ENCODE peak calls at places on chromosomes 12 and 14, in five cellular contexts. W, Y, F, Z and D are unnamed samples.

GRCh38 chr12:115147916-115148315 is 463.9 kb upstream of the TBX3 start:
- DNase-seq in Z (no peak), F (no peak), Y (no peak), W (no peak), D (no peak)

GRCh38 chr12:86666311-86666710 is 410.1 kb upstream of the MGAT4C start:
- DNase-seq in Z (no peak), Y (no peak), W (no peak), F (no peak), D (no peak)

GRCh38 chr12:1884651-1885050 is 33.8 kb downstream of the CACNA2D4 start:
- DNase-seq in F (no peak), Z (no peak), Y (no peak), W (no peak), D (no peak)

GRCh38 chr12:53221203-53222076 is 10.6 kb downstream of the RARG start:
- DNase-seq in W (peak), Z (peak), Y (peak), F (no peak), D (peak)

GRCh38 chr14:94686511-94687160 is 74.4 kb downstream of the SERPINA3 start:
- DNase-seq in Y (no peak), Z (no peak), W (no peak), F (no peak), D (no peak)

GRCh38 chr12:32049956-32050355 is 56.7 kb upstream of the BICD1 start:
- DNase-seq in Z (no peak), F (no peak), W (peak), Y (no peak), D (no peak)

GRCh38 chr14:44392984-44393383 is 114.1 kb downstream of the FSCB start:
- DNase-seq in F (no peak), Y (no peak), Z (no peak), W (no peak), D (no peak)

GRCh38 chr14:42490536-42490935 is 883.9 kb downstream of the LRFN5 start:
- DNase-seq in Y (no peak), F (no peak), W (no peak), Z (no peak), D (no peak)

GRCh38 chr12:11716794-11717532 is 67.5 kb downstream of the ETV6 start:
- DNase-seq in Y (no peak), W (no peak), Z (no peak), F (no peak), D (no peak)

GRCh38 chr14:104555621-104556255 is 23.8 kb upstream of the C14orf180 start:
- DNase-seq in F (no peak), Y (no peak), Z (no peak), W (no peak), D (no peak)

GRCh38 chr14:61298834-61299233 is 17.7 kb upstream of the TMEM30B start:
- DNase-seq in Y (no peak), W (no peak), Z (no peak), F (no peak), D (no peak)

GRCh38 chr14:95460647-95461478 is 55.6 kb downstream of the SYNE3 start:
- DNase-seq in Z (no peak), Y (no peak), W (peak), F (no peak), D (no peak)

GRCh38 chr14:103526247-103526913 is 2.6 kb upstream of the TRMT61A start:
- DNase-seq in F (no peak), Z (no peak), Y (no peak), W (no peak), D (no peak)

GRCh38 chr14:68568907-68569545 is 223.8 kb downstream of the ZFP36L1 start:
- DNase-seq in Y (no peak), W (no peak), Z (no peak), F (no peak), D (no peak)

GRCh38 chr12:12029653-12030052 is 41.1 kb upstream of the BCL2L14 start:
- DNase-seq in Y (no peak), F (no peak), W (no peak), Z (no peak), D (no peak)

GRCh38 chr14:104536942-104537612 is 42.5 kb upstream of the C14orf180 start:
- DNase-seq in Y (no peak), F (no peak), Z (no peak), W (peak), D (no peak)

GRCh38 chr14:94681300-94682060 is 69.3 kb downstream of the SERPINA3 start:
- DNase-seq in W (peak), F (no peak), Z (peak), Y (no peak), D (peak)

GRCh38 chr14:24171422-24172260 is at the start of gene REC8:
- DNase-seq in Z (no peak), Y (peak), W (no peak), F (peak), D (no peak)

GRCh38 chr12:91778938-91779400 is 366.7 kb downstream of the BTG1 start:
- DNase-seq in W (peak), Y (no peak), Z (peak), F (peak), D (peak)

GRCh38 chr14:80948291-80948690 is 6.8 kb upstream of the CEP128 start:
- DNase-seq in Y (no peak), Z (no peak), F (no peak), W (no peak), D (no peak)

GRCh38 chr12:131797588-131797934 is 30.6 kb upstream of the MMP17 start:
- DNase-seq in W (no peak), Z (no peak), Y (no peak), F (no peak), D (no peak)

GRCh38 chr12:131800594-131801135 is 27.5 kb upstream of the MMP17 start:
- DNase-seq in F (no peak), W (no peak), Y (no peak), Z (no peak), D (no peak)

GRCh38 chr12:131801254-131801866 is 26.8 kb upstream of the MMP17 start:
- DNase-seq in W (no peak), Y (no peak), F (no peak), Z (no peak), D (no peak)

GRCh38 chr12:131799195-131799594 is 29.0 kb upstream of the MMP17 start:
- DNase-seq in Z (no peak), W (no peak), Y (no peak), F (no peak), D (no peak)

DNA sequence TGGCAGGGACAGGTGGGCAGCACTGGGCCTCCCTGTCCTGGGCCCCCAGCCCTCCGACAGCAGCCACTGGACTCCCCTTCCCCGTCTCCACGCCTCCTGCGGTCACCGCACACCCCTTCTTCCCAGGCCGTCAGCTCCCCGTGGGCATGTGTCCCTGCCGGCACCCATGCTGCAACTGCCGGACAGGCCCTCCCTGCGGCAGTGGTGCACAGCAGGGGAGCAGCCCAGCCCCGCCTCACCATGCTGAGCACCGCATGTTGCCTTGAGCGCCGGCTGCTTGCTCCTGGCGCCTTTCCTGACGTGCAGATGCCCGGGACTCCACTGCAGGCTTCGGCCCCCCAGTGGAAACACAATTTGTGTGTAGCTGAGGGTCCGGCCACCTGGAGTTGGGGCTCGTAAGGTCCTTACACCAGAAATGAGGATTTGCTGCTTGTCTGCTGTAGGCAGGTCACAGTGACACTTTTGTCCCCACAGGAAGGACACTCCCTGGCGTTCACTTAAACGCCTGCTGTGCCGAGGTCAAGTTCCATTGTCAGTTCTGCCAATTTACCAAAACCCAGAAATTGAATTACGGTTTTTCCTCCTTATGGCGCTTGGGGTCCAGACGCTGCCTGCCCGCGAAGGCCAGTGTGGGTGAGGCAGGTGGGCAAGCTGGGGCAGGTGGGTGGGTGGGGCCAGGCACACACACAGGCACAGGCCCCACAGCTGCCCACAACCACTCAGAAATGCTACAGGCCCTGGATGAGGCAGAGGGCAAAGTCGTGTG is 28.2 kb upstream of the MMP17 start:
- DNase-seq in Z (no peak), Y (no peak), W (no peak), F (no peak), D (no peak)
- TF ChIP-seq KDM1A in Z (no peak), Y (no peak), W (no peak), F (no peak), D (no peak)

GRCh38 chr14:58620011-58620410 is 17.8 kb upstream of the DACT1 start:
- DNase-seq in Y (no peak), Z (no peak), F (no peak), W (no peak), D (no peak)

DNA sequence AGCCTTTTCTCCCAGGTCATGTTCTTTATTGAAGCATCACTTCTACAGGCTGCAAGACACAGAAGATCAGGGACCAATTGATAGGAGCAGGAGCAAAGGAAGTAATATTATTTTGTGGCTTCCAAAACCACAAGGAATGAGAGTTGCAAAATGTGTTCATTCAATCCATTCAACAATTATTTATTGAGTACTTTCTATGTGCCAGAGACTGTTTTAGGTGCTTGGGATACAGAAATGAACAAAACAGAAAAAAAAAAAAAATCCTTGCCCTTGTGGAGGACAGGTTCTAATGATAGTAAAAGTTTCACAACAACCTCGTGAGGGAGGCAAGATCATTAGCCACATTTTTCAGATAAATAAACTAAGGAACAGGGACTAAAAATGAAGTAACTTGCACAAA is 20.1 kb upstream of the DACT1 start:
- DNase-seq in Z (no peak), W (no peak), F (no peak), Y (no peak), D (no peak)
- TF ChIP-seq KDM1A in Z (no peak), W (no peak), F (no peak), Y (no peak), D (no peak)

GRCh38 chr12:5087831-5088554 is 44.3 kb downstream of the KCNA5 start:
- DNase-seq in W (no peak), Y (no peak), Z (no peak), F (no peak), D (no peak)
- TF ChIP-seq KDM1A in W (no peak), Y (no peak), Z (no peak), F (no peak), D (no peak)

GRCh38 chr12:43551271-43551970 is 582 bp downstream of the ADAMTS20 start:
- DNase-seq in F (no peak), Z (no peak), W (no peak), Y (peak), D (no peak)
- TF ChIP-seq KDM1A in F (no peak), Z (no peak), W (no peak), Y (no peak), D (no peak)

DNA sequence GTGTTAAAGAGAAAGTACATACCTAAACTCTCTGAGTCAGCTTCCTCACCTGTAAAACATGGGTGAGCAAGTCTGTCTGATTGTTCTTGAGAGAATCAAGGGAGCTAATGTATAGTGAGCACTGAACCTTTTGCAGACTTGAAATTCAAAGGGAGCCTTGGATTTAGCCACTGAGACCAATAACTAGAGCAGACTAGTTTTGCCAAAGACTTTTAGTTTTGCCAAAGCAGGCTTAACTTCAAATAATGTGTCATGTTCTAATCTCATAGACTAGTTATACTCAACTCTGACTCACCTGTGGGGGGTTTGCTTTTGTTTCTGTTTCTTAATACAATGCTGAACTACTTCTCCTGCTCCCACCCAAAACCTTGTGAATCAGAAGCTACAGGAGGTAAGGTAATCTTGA is 123.7 kb downstream of the SLC25A21 start:
- DNase-seq in F (no peak), Y (no peak), Z (no peak), W (no peak), D (no peak)
- TF ChIP-seq KDM1A in F (no peak), Y (no peak), Z (no peak), W (no peak), D (no peak)